ENCODE peak calls at places on chromosomes 5 and 9, in nine cellular contexts. I is AG04450; B is CD8-positive, alpha-beta memory T cell; L is heart left ventricle; T is fibroblast of the aortic adventitia; H is body of pancreas; C is HFF-Myc; W is BJ; R is SJCRH30. Z is an unnamed sample.

GRCh38 chr9:124074746-124075145 is 63.2 kb downstream of the LHX2 start:
- DNase-seq in L (no peak), C (no peak), B (no peak), W (no peak), H (no peak), I (no peak), T (no peak), R (no peak), Z (no peak)

GRCh38 chr9:76353280-76353679 is 40.9 kb downstream of the RFK start:
- DNase-seq in I (no peak), L (no peak), H (no peak), B (no peak), C (no peak), R (peak), W (no peak), T (no peak), Z (no peak)

GRCh38 chr9:95116002-95116819 is 201.3 kb downstream of the FANCC start:
- DNase-seq in T (no peak), L (no peak), B (no peak), I (no peak), W (no peak), R (no peak), C (no peak), H (peak), Z (no peak)

GRCh38 chr5:146130440-146131045 is 25.2 kb upstream of the PLAC8L1 start:
- DNase-seq in L (no peak), B (no peak), C (no peak), W (no peak), H (no peak), I (peak), R (no peak), T (peak), Z (no peak)

GRCh38 chr9:121707477-121708424 is 56.3 kb downstream of the DAB2IP start:
- DNase-seq in C (no peak), B (no peak), L (no peak), H (no peak), T (no peak), I (no peak), W (no peak), R (no peak), Z (peak)

GRCh38 chr9:97617939-97618416 is 15.2 kb downstream of the TSTD2 start:
- DNase-seq in L (no peak), W (no peak), R (no peak), I (no peak), T (no peak), H (no peak), B (no peak), C (no peak), Z (no peak)

GRCh38 chr5:64666058-64666457 is 24.2 kb upstream of the SHISAL2B start:
- DNase-seq in H (no peak), T (peak), C (no peak), L (no peak), B (no peak), R (no peak), I (peak), W (no peak), Z (no peak)

GRCh38 chr5:16776611-16777251 is 159.4 kb downstream of the MYO10 start:
- DNase-seq in H (peak), W (no peak), C (no peak), T (no peak), L (peak), R (no peak), B (no peak), I (no peak), Z (peak)

GRCh38 chr5:96067902-96068614 is 106.4 kb upstream of the ELL2 start:
- DNase-seq in L (no peak), C (peak), B (no peak), W (peak), T (peak), H (no peak), I (peak), R (no peak), Z (no peak)

GRCh38 chr5:96997265-96997859 is 61.5 kb downstream of the LNPEP start:
- DNase-seq in R (peak), H (no peak), B (no peak), C (no peak), W (no peak), T (peak), I (no peak), L (no peak), Z (peak)

GRCh38 chr5:40619406-40619805 is 60.3 kb upstream of the PTGER4 start:
- DNase-seq in I (no peak), L (no peak), W (no peak), C (no peak), R (no peak), T (no peak), H (no peak), B (no peak), Z (no peak)

GRCh38 chr5:81553570-81554212 is 159.8 kb upstream of the ACOT12 start:
- DNase-seq in B (no peak), W (no peak), H (no peak), I (no peak), L (no peak), T (no peak), C (no peak), R (no peak), Z (no peak)

GRCh38 chr9:4106744-4107143 is 193.1 kb downstream of the GLIS3 start:
- DNase-seq in R (no peak), W (no peak), I (no peak), B (no peak), H (no peak), C (no peak), L (no peak), T (peak), Z (no peak)

GRCh38 chr9:97412628-97413382 is 909 bp downstream of the TDRD7 start:
- DNase-seq in R (no peak), W (no peak), L (no peak), C (no peak), I (no peak), B (no peak), H (no peak), T (peak), Z (no peak)

DNA sequence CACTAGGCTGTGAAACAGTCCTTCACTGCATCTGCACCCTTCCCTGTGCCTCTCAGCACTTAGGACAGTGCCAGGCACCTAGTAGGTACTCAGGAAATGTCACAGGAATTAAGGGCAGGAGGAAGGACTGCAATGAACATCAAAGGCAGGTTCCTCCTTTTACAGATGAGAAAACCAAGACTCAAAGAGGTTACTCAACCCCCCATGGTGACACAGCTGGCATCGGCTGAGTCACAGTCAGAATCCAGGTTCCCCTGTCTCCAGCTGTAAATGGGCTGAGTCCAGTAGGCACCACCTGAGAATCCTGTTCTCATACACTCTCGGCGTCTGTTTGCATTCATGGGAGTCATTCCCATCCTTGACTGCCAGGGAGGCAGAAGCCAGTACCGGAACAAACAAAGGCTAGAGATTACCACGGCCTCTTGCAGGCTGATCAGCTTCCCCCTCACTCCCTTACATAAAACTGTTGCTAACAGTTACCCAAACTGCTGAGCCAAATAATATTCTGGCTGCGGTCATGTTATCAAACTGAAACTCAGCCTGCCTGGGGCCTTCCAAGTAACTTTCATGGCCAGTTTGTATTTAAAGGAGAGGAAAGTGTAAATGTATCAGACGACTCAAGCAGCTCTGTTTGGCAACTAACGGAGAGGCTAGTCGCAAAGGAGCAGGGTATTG is 201.7 kb downstream of the PAPPA start:
- DNase-seq in I (no peak), T (peak), C (no peak), R (no peak), L (peak), B (no peak), H (peak), W (no peak), Z (no peak)
- H3K4me3 ChIP-seq in I (no peak), T (no peak), C (no peak), R (no peak), L (no peak), B (no peak), H (no peak), W (no peak), Z (no peak)

DNA sequence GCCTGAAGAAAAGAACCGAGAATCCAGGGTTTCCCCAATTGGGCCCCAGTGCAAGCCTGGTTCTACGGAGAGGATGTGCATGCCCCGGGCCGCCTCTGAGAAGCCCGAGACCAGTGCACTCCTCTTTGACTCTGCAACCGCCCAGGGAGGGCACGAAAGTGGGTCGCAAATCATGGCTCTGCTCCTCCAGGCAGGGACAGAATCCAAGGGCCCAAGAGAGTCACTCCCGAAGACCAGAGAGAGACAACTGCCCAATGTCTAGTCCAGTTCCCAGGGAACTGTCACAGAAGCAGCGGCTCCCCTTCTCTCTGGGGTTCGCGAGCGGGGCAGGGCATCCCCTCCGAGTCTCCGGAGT is 107.8 kb downstream of the PSD2 start:
- DNase-seq in T (no peak), W (no peak), I (no peak), R (no peak), C (no peak), L (no peak), H (no peak), B (no peak), Z (no peak)
- H3K4me3 ChIP-seq in T (no peak), W (no peak), I (no peak), R (no peak), C (no peak), L (peak), H (no peak), B (no peak), Z (no peak)

GRCh38 chr9:35806101-35806500 is 6.0 kb downstream of the SPAG8 start:
- DNase-seq in R (no peak), I (no peak), C (no peak), T (no peak), B (no peak), L (no peak), H (no peak), W (no peak), Z (no peak)

GRCh38 chr9:35812025-35812602 is at the start of gene SPAG8:
- DNase-seq in I (peak), H (peak), C (peak), R (peak), W (peak), B (peak), L (peak), T (peak), Z (peak)

GRCh38 chr9:35811364-35812024 is 568 bp downstream of the SPAG8 start:
- DNase-seq in B (no peak), H (peak), I (no peak), W (no peak), L (peak), R (no peak), T (peak), C (no peak), Z (no peak)

GRCh38 chr9:35813434-35814105 is 1.3 kb downstream of the HINT2 start:
- DNase-seq in H (no peak), B (no peak), I (no peak), T (peak), C (no peak), W (no peak), L (no peak), R (no peak), Z (no peak)

GRCh38 chr9:35808433-35808832 is 3.6 kb downstream of the SPAG8 start:
- DNase-seq in W (no peak), I (no peak), L (no peak), T (no peak), B (no peak), C (no peak), H (no peak), R (no peak), Z (no peak)
- H3K4me3 ChIP-seq in W (no peak), I (no peak), L (no peak), T (no peak), B (no peak), C (no peak), H (no peak), R (no peak), Z (no peak)

GRCh38 chr5:6448622-6449464 is at the start of gene UBE2QL1:
- DNase-seq in T (no peak), B (no peak), C (no peak), W (no peak), R (no peak), L (peak), I (no peak), H (peak), Z (no peak)

GRCh38 chr5:6448141-6448491 is 543 bp upstream of the UBE2QL1 start:
- DNase-seq in B (no peak), T (no peak), R (no peak), H (no peak), W (no peak), L (no peak), I (no peak), C (no peak), Z (no peak)

GRCh38 chr5:6450235-6450860 is 1.7 kb downstream of the UBE2QL1 start:
- DNase-seq in B (no peak), R (no peak), H (no peak), C (no peak), L (no peak), T (no peak), I (no peak), W (no peak), Z (no peak)

GRCh38 chr5:6447384-6448140 is 1.1 kb upstream of the UBE2QL1 start:
- DNase-seq in T (no peak), R (no peak), W (no peak), I (no peak), C (no peak), B (no peak), L (no peak), H (no peak), Z (no peak)

GRCh38 chr5:6449465-6450158 is 953 bp downstream of the UBE2QL1 start:
- DNase-seq in L (no peak), W (no peak), B (no peak), I (no peak), R (no peak), H (no peak), C (no peak), T (no peak), Z (no peak)
- H3K4me3 ChIP-seq in L (peak), W (no peak), B (no peak), I (no peak), R (no peak), H (no peak), C (no peak), T (no peak), Z (no peak)

GRCh38 chr5:90201923-90202322 is 207.6 kb downstream of the CETN3 start:
- DNase-seq in T (no peak), H (no peak), R (peak), W (no peak), C (no peak), I (no peak), B (no peak), L (no peak), Z (no peak)
- H3K4me3 ChIP-seq in T (no peak), H (no peak), R (no peak), W (no peak), C (no peak), I (no peak), B (no peak), L (no peak), Z (no peak)

DNA sequence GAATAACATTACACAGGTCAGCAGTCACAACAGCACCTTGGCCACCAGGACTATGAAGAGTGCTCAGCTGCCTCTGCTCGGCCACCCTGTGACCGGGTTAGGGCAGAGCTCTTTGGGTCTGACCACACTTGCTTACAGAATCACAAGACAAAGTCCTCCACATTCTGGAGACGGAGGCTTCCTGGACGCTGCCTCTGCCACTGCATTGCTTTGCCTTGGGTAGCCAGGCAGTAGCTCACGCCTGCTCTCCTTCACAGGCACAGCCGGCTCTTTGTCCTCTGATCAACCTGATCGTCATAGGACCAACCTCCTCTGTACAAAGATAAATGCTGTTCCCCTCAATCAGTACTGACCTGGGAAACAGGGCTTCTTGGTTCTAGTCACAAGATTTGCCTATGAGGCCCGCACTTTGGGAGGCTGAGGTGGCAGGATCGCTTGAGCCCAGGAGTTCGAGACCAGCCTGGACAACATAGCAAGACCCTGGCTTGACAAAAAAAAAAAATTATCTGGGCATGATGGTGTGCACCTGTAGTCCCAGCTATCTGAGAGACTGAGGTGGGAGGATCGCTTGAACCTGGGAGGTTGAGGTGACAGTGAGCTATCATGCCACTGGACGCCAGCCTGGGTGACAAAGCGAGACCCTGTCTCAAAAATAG is 128.4 kb upstream of the IER5L start:
- DNase-seq in B (no peak), H (no peak), I (no peak), L (no peak), C (no peak), W (no peak), T (no peak), R (no peak), Z (no peak)
- H3K4me3 ChIP-seq in B (no peak), H (no peak), I (no peak), L (no peak), C (no peak), W (no peak), T (no peak), R (no peak), Z (no peak)

GRCh38 chr5:139795074-139796001 is at the start of gene PSD2:
- DNase-seq in B (no peak), H (peak), L (no peak), R (no peak), T (no peak), I (no peak), W (no peak), C (no peak), Z (no peak)
- H3K4me3 ChIP-seq in B (no peak), H (no peak), L (peak), R (no peak), T (peak), I (no peak), W (peak), C (no peak), Z (no peak)

GRCh38 chr9:36929350-36929675 is 104.8 kb downstream of the PAX5 start:
- DNase-seq in C (no peak), H (no peak), I (no peak), R (no peak), L (no peak), T (no peak), B (no peak), W (no peak), Z (no peak)
- H3K4me3 ChIP-seq in C (no peak), H (no peak), I (no peak), R (no peak), L (no peak), T (no peak), B (no peak), W (no peak), Z (no peak)

GRCh38 chr5:171451421-171451820 is 32.0 kb downstream of the FGF18 start:
- DNase-seq in B (no peak), R (no peak), W (no peak), C (no peak), L (no peak), I (no peak), H (no peak), T (no peak), Z (no peak)
- H3K4me3 ChIP-seq in B (no peak), R (no peak), W (no peak), C (no peak), L (peak), I (no peak), H (no peak), T (no peak), Z (no peak)

DNA sequence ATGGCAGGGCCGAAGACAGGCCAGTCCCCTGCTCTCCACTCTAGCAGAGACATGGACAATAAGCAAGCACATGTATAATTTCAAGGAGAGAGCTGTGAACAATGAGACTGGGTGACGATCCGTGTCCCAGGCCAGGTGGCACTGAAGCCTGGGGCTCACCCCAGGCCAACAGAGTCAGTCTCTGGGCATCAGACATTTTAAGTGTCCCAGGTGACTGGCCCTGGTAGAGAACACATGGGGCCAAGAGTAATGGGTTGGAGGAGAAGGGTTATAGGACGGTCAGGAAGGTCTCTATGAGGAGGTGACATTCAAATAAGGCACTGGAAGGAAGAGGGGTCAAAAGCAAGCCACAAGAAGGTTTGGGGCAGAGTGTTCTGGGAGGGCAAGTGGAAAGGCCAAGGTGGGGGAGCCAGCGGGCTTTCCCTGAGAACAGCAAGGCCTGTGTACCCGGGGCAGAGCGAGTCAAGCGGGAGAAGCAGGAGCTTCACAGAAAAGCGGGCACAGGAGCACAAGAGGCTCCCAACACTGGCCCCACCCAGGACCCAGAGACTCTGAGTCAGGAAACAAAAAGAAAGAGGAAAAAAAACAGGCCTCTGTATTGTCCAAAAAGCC is 1.1 kb upstream of the AKNA start:
- DNase-seq in L (no peak), W (no peak), I (no peak), C (no peak), B (no peak), H (no peak), T (no peak), R (no peak), Z (no peak)
- H3K4me3 ChIP-seq in L (no peak), W (no peak), I (no peak), C (no peak), B (peak), H (no peak), T (no peak), R (no peak), Z (peak)

Z was measured in Jurkat, Clone E6-1.